ENCODE peak calls at places on chromosomes 2 and 18, in six cellular contexts. Y is sigmoid colon, G is A549, A is tibial nerve, E is stomach, V is H1. F is an unnamed sample.

GRCh38 chr18:37421349-37422080 is 144.1 kb downstream of the CELF4 start:
- DNase-seq in Y (no peak), G (no peak), A (no peak), E (no peak), V (no peak), F (no peak)

GRCh38 chr2:132617989-132618388 is 52.0 kb downstream of the LYPD1 start:
- DNase-seq in Y (no peak), G (no peak), A (no peak), E (no peak), V (no peak), F (no peak)

GRCh38 chr2:174157048-174157447 is 91.3 kb downstream of the OLA1 start:
- DNase-seq in Y (no peak), G (no peak), A (no peak), E (no peak), V (no peak), F (no peak)

GRCh38 chr2:152320166-152320565 is 14.8 kb upstream of the FMNL2 start:
- DNase-seq in Y (no peak), G (no peak), A (no peak), E (no peak), V (no peak), F (no peak)

GRCh38 chr2:168457177-168457905 is 1.3 kb downstream of the CERS6 start:
- DNase-seq in Y (no peak), G (no peak), A (no peak), E (no peak), V (no peak), F (no peak)

GRCh38 chr18:11260963-11261441 is 111.6 kb upstream of the PIEZO2 start:
- DNase-seq in Y (no peak), G (no peak), A (no peak), E (no peak), V (no peak), F (no peak)

GRCh38 chr2:29259221-29259620 is 144.0 kb downstream of the CLIP4 start:
- DNase-seq in Y (no peak), G (no peak), A (no peak), E (no peak), V (no peak), F (no peak)

GRCh38 chr18:79791141-79791972 is 6.4 kb upstream of the KCNG2 start:
- DNase-seq in Y (peak; percentile 69), G (peak; percentile 6), A (no peak), E (peak; percentile 43), V (no peak), F (peak; percentile 24)

GRCh38 chr18:50590625-50591024 is 30.7 kb downstream of the MAPK4 start:
- DNase-seq in Y (no peak), G (no peak), A (no peak), E (no peak), V (no peak), F (no peak)

GRCh38 chr2:145846986-145847385 is 1327.1 kb upstream of the ZEB2 start:
- DNase-seq in Y (no peak), G (no peak), A (no peak), E (no peak), V (no peak), F (no peak)

GRCh38 chr2:40448476-40449079 is 3.3 kb downstream of the SLC8A1 start:
- DNase-seq in Y (no peak), G (peak; percentile 20), A (no peak), E (no peak), V (no peak), F (no peak)

GRCh38 chr2:190858817-190859216 is 21.8 kb upstream of the GLS start:
- DNase-seq in Y (no peak), G (no peak), A (no peak), E (no peak), V (no peak), F (no peak)

GRCh38 chr2:6888724-6889123 is 11.1 kb downstream of the RSAD2 start:
- DNase-seq in Y (no peak), G (no peak), A (no peak), E (no peak), V (no peak), F (no peak)

GRCh38 chr2:110958720-110959119 is 162.0 kb upstream of the BCL2L11 start:
- DNase-seq in Y (no peak), G (no peak), A (no peak), E (no peak), V (no peak), F (no peak)

GRCh38 chr2:61675204-61675603 is 137.0 kb upstream of the XPO1 start:
- DNase-seq in Y (no peak), G (no peak), A (no peak), E (no peak), V (no peak), F (no peak)

GRCh38 chr2:216691210-216691741 is 4.1 kb downstream of the IGFBP5 start:
- DNase-seq in Y (peak; percentile 96), G (peak; percentile 27), A (peak; percentile 81), E (peak; percentile 75), V (no peak), F (peak; percentile 65)

GRCh38 chr2:166812166-166812891 is 76.0 kb upstream of the XIRP2 start:
- DNase-seq in Y (no peak), G (no peak), A (no peak), E (no peak), V (no peak), F (no peak)

GRCh38 chr2:61091485-61091884 is 25.8 kb downstream of the SANBR start:
- DNase-seq in Y (no peak), G (no peak), A (no peak), E (no peak), V (no peak), F (no peak)

GRCh38 chr2:215711484-215712034 is 275.7 kb upstream of the FN1 start:
- DNase-seq in Y (no peak), G (no peak), A (no peak), E (no peak), V (no peak), F (no peak)

GRCh38 chr2:45978302-45978859 is 318.8 kb upstream of the EPAS1 start:
- DNase-seq in Y (peak; percentile 14), G (no peak), A (no peak), E (no peak), V (no peak), F (no peak)

GRCh38 chr2:73259704-73260337 is 24.5 kb downstream of the FBXO41 start:
- DNase-seq in Y (no peak), G (no peak), A (no peak), E (no peak), V (no peak), F (no peak)
- H3K4me1 ChIP-seq in Y (no peaks in the 10 kb centered on the region), G (no peaks in the 10 kb centered on the region), A (no peaks in the 10 kb centered on the region), E (no peaks in the 10 kb centered on the region), V (peaks cover 6% of the 10 kb centered on the region), F (no peaks in the 10 kb centered on the region)

GRCh38 chr2:14288016-14288415 is 344.5 kb upstream of the LRATD1 start:
- DNase-seq in Y (no peak), G (no peak), A (no peak), E (no peak), V (no peak), F (no peak)

GRCh38 chr2:14297340-14297739 is 335.2 kb upstream of the LRATD1 start:
- DNase-seq in Y (no peak), G (no peak), A (no peak), E (no peak), V (no peak), F (no peak)

GRCh38 chr2:14297906-14298305 is 334.6 kb upstream of the LRATD1 start:
- DNase-seq in Y (no peak), G (no peak), A (no peak), E (no peak), V (no peak), F (no peak)

GRCh38 chr2:14292964-14293363 is 339.6 kb upstream of the LRATD1 start:
- DNase-seq in Y (no peak), G (no peak), A (no peak), E (no peak), V (no peak), F (no peak)
- TF ChIP-seq EP300 in Y (no peak), G (no peak), A (no peak), E (no peak), V (no peak), F (no peak)

GRCh38 chr2:120246546-120247300 is 5.9 kb upstream of the RALB start:
- DNase-seq in Y (peak; percentile 43), G (no peak), A (no peak), E (no peak), V (no peak), F (no peak)
- H3K4me1 ChIP-seq in Y (peaks cover 19% of the 10 kb centered on the region), G (peaks cover 19% of the 10 kb centered on the region), A (peaks cover 10% of the 10 kb centered on the region), E (peaks cover 19% of the 10 kb centered on the region), V (peaks cover 17% of the 10 kb centered on the region), F (peaks cover 19% of the 10 kb centered on the region)

GRCh38 chr2:176683565-176684210 is 414.4 kb downstream of the MTX2 start:
- DNase-seq in Y (no peak), G (no peak), A (no peak), E (no peak), V (no peak), F (no peak)

GRCh38 chr2:176687944-176688343 is 418.7 kb downstream of the MTX2 start:
- DNase-seq in Y (no peak), G (no peak), A (no peak), E (no peak), V (no peak), F (no peak)

GRCh38 chr2:176687350-176687749 is 418.1 kb downstream of the MTX2 start:
- DNase-seq in Y (no peak), G (no peak), A (no peak), E (no peak), V (no peak), F (no peak)

GRCh38 chr2:176685908-176686307 is 416.7 kb downstream of the MTX2 start:
- DNase-seq in Y (no peak), G (no peak), A (no peak), E (no peak), V (no peak), F (no peak)

DNA sequence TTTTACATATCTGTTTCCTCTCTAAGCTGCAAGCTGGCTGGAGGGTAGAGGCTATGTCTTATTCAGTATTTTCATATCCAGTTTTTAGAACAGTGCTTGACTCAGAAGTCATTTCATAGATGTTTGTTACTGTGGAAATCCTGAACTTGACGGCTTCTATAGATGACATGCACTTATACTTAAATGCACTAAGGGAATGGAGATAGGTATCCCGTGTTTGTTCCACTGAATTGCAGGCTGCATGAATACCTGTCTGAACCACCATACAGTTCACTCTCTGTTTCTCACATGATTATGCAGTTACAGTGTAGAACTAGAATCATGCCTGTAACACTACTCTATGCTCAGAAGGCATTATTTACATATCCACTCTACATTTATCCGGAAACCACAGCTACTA is 417.1 kb downstream of the MTX2 start:
- DNase-seq in Y (no peak), G (no peak), A (no peak), E (no peak), V (no peak), F (no peak)
- TF ChIP-seq EP300 in Y (no peak), G (no peak), A (no peak), E (no peak), V (no peak), F (no peak)

GRCh38 chr2:105775809-105776559 is 31.3 kb downstream of the NCK2 start:
- DNase-seq in Y (no peak), G (no peak), A (no peak), E (no peak), V (no peak), F (peak; percentile 35)
- H3K4me1 ChIP-seq in Y (peaks cover 54% of the 10 kb centered on the region), G (no peaks in the 10 kb centered on the region), A (peaks cover 40% of the 10 kb centered on the region), E (peaks cover 100% of the 10 kb centered on the region), V (peaks cover 31% of the 10 kb centered on the region), F (peaks cover 13% of the 10 kb centered on the region)

F was measured in transverse colon.